ENCODE peak calls at places on chromosomes 11 and 22, in four cellular contexts. One of them, this sample, is unnamed.
A peak's percentile ranks its signal among the peaks of the same experiment; 100 is the strongest.

GRCh38 chr11:132719684-132720083 is 812.6 kb downstream of the OPCML start:
- DNase-seq in NCI-H1105: no peak
- DNase-seq in M059J: no peak
- DNase-seq in naive thymus-derived CD8-positive, alpha-beta T cell: no peak
- DNase-seq in this sample: no peak

GRCh38 chr22:40218152-40218551 is 40.4 kb downstream of the TNRC6B start:
- DNase-seq in M059J: no peak
- DNase-seq in NCI-H1105: no peak
- DNase-seq in naive thymus-derived CD8-positive, alpha-beta T cell: no peak
- DNase-seq in this sample: no peak

GRCh38 chr22:42847110-42847509 is 10.0 kb downstream of the ARFGAP3 start:
- DNase-seq in NCI-H1105: no peak
- DNase-seq in M059J: no peak
- DNase-seq in naive thymus-derived CD8-positive, alpha-beta T cell: no peak
- DNase-seq in this sample: no peak

GRCh38 chr11:21174781-21175180 is 505.4 kb downstream of the NELL1 start:
- DNase-seq in NCI-H1105: no peak
- DNase-seq in naive thymus-derived CD8-positive, alpha-beta T cell: no peak
- DNase-seq in M059J: no peak
- DNase-seq in this sample: no peak

GRCh38 chr22:29310065-29310862 is 3.8 kb downstream of the GAS2L1 start:
- DNase-seq in naive thymus-derived CD8-positive, alpha-beta T cell: no peak
- DNase-seq in M059J: no peak
- DNase-seq in NCI-H1105: no peak
- DNase-seq in this sample: no peak

GRCh38 chr22:19524170-19525115 is at the start of gene CLDN5:
- DNase-seq in naive thymus-derived CD8-positive, alpha-beta T cell: peak; percentile 9
- DNase-seq in M059J: no peak
- DNase-seq in NCI-H1105: peak; percentile 26
- DNase-seq in this sample: peak; percentile 51

GRCh38 chr11:85750646-85751045 is 60.3 kb downstream of the SYTL2 start:
- DNase-seq in naive thymus-derived CD8-positive, alpha-beta T cell: peak; percentile 25
- DNase-seq in NCI-H1105: no peak
- DNase-seq in M059J: no peak
- DNase-seq in this sample: no peak

GRCh38 chr11:71364806-71365205 is 83.4 kb downstream of the DHCR7 start:
- DNase-seq in M059J: no peak
- DNase-seq in naive thymus-derived CD8-positive, alpha-beta T cell: no peak
- DNase-seq in NCI-H1105: no peak
- DNase-seq in this sample: no peak

GRCh38 chr11:22780914-22781593 is 48.5 kb downstream of the SVIP start:
- DNase-seq in naive thymus-derived CD8-positive, alpha-beta T cell: no peak
- DNase-seq in NCI-H1105: no peak
- DNase-seq in M059J: no peak
- DNase-seq in this sample: no peak

GRCh38 chr11:64264371-64264852 is 13.1 kb downstream of the PLCB3 start:
- DNase-seq in M059J: no peak
- DNase-seq in NCI-H1105: no peak
- DNase-seq in naive thymus-derived CD8-positive, alpha-beta T cell: no peak
- DNase-seq in this sample: no peak

GRCh38 chr11:67053896-67054850 is 2.5 kb upstream of the RHOD start:
- DNase-seq in naive thymus-derived CD8-positive, alpha-beta T cell: peak; percentile 35
- DNase-seq in M059J: peak; percentile 95
- DNase-seq in NCI-H1105: peak; percentile 5
- DNase-seq in this sample: peak; percentile 71

GRCh38 chr11:33660962-33661361 is 39.7 kb downstream of the C11orf91 start:
- DNase-seq in naive thymus-derived CD8-positive, alpha-beta T cell: no peak
- DNase-seq in NCI-H1105: no peak
- DNase-seq in M059J: no peak
- DNase-seq in this sample: no peak

GRCh38 chr11:125933030-125933813 is 12.6 kb upstream of the VSIG10L2 start:
- DNase-seq in NCI-H1105: no peak
- DNase-seq in M059J: no peak
- DNase-seq in naive thymus-derived CD8-positive, alpha-beta T cell: no peak
- DNase-seq in this sample: no peak

This sample was measured in glutamatergic neuron.